ENCODE peak calls at places on chromosome 12, in six cellular contexts. One of them, this sample, is unnamed.

GRCh38 chr12:113162102-113163029 is 12.8 kb downstream of the CFAP73 start:
- DNase-seq in cardiac fibroblast: peak; percentile 56
- DNase-seq in RWPE2: no peak
- DNase-seq in AG10803: peak; percentile 20
- DNase-seq in GM23338: peak; percentile 54
- DNase-seq in body of pancreas: peak; percentile 77
- DNase-seq in this sample: no peak

GRCh38 chr12:75592638-75593335 is 81.4 kb upstream of the KRR1 start:
- DNase-seq in cardiac fibroblast: no peak
- DNase-seq in RWPE2: no peak
- DNase-seq in AG10803: no peak
- DNase-seq in GM23338: no peak
- DNase-seq in body of pancreas: peak; percentile 8
- DNase-seq in this sample: no peak

GRCh38 chr12:14256139-14256538 is 109.3 kb upstream of the ATF7IP start:
- DNase-seq in cardiac fibroblast: peak; percentile 77
- DNase-seq in RWPE2: no peak
- DNase-seq in AG10803: peak; percentile 48
- DNase-seq in GM23338: no peak
- DNase-seq in body of pancreas: no peak
- DNase-seq in this sample: no peak

GRCh38 chr12:50353869-50354593 is 42.4 kb downstream of the FAM186A start:
- DNase-seq in cardiac fibroblast: peak; percentile 47
- DNase-seq in RWPE2: no peak
- DNase-seq in AG10803: peak; percentile 8
- DNase-seq in GM23338: no peak
- DNase-seq in body of pancreas: no peak
- DNase-seq in this sample: no peak

GRCh38 chr12:89529738-89530137 is 3.9 kb upstream of the POC1B start:
- DNase-seq in cardiac fibroblast: peak; percentile 76
- DNase-seq in RWPE2: no peak
- DNase-seq in AG10803: peak; percentile 61
- DNase-seq in GM23338: peak; percentile 30
- DNase-seq in body of pancreas: no peak
- DNase-seq in this sample: no peak

GRCh38 chr12:81797100-81797499 is 38.0 kb upstream of the PPFIA2 start:
- DNase-seq in cardiac fibroblast: peak; percentile 39
- DNase-seq in RWPE2: no peak
- DNase-seq in AG10803: no peak
- DNase-seq in GM23338: peak; percentile 71
- DNase-seq in body of pancreas: no peak
- DNase-seq in this sample: no peak

GRCh38 chr12:110750784-110751461 is 8.2 kb upstream of the PPP1CC start:
- DNase-seq in cardiac fibroblast: no peak
- DNase-seq in RWPE2: no peak
- DNase-seq in AG10803: peak; percentile 74
- DNase-seq in GM23338: no peak
- DNase-seq in body of pancreas: no peak
- DNase-seq in this sample: no peak

GRCh38 chr12:12511895-12512674 is 50.6 kb downstream of the DUSP16 start:
- DNase-seq in cardiac fibroblast: no peak
- DNase-seq in RWPE2: no peak
- DNase-seq in AG10803: no peak
- DNase-seq in GM23338: no peak
- DNase-seq in body of pancreas: no peak
- DNase-seq in this sample: no peak

GRCh38 chr12:95663525-95663924 is 112.2 kb upstream of the USP44 start:
- DNase-seq in cardiac fibroblast: peak; percentile 67
- DNase-seq in RWPE2: no peak
- DNase-seq in AG10803: peak; percentile 36
- DNase-seq in GM23338: no peak
- DNase-seq in body of pancreas: no peak
- DNase-seq in this sample: no peak

GRCh38 chr12:113416091-113416754 is 6.0 kb upstream of the SDSL start:
- DNase-seq in cardiac fibroblast: no peak
- DNase-seq in RWPE2: no peak
- DNase-seq in AG10803: no peak
- DNase-seq in GM23338: no peak
- DNase-seq in body of pancreas: no peak
- DNase-seq in this sample: no peak

GRCh38 chr12:104604070-104604994 is 147.6 kb downstream of the CHST11 start:
- DNase-seq in cardiac fibroblast: peak; percentile 96
- DNase-seq in RWPE2: peak; percentile 88
- DNase-seq in AG10803: peak; percentile 95
- DNase-seq in GM23338: peak; percentile 16
- DNase-seq in body of pancreas: peak; percentile 51
- DNase-seq in this sample: peak; percentile 87

GRCh38 chr12:129887047-129887568 is 16.7 kb downstream of the TMEM132D start:
- DNase-seq in cardiac fibroblast: no peak
- DNase-seq in RWPE2: no peak
- DNase-seq in AG10803: peak; percentile 3
- DNase-seq in GM23338: no peak
- DNase-seq in body of pancreas: no peak
- DNase-seq in this sample: no peak

GRCh38 chr12:92272301-92272964 is 126.8 kb upstream of the BTG1 start:
- DNase-seq in cardiac fibroblast: no peak
- DNase-seq in RWPE2: peak; percentile 60
- DNase-seq in AG10803: no peak
- DNase-seq in GM23338: peak; percentile 36
- DNase-seq in body of pancreas: no peak
- DNase-seq in this sample: no peak

GRCh38 chr12:65294863-65295262 is 16.4 kb downstream of the MSRB3 start:
- DNase-seq in cardiac fibroblast: no peak
- DNase-seq in RWPE2: no peak
- DNase-seq in AG10803: no peak
- DNase-seq in GM23338: no peak
- DNase-seq in body of pancreas: no peak
- DNase-seq in this sample: no peak

GRCh38 chr12:95788637-95789036 is 1.9 kb downstream of the NTN4 start:
- DNase-seq in cardiac fibroblast: peak; percentile 55
- DNase-seq in RWPE2: no peak
- DNase-seq in AG10803: peak; percentile 65
- DNase-seq in GM23338: no peak
- DNase-seq in body of pancreas: no peak
- DNase-seq in this sample: no peak

GRCh38 chr12:73677520-73678291 is 859.9 kb upstream of the ATXN7L3B start:
- DNase-seq in cardiac fibroblast: no peak
- DNase-seq in RWPE2: no peak
- DNase-seq in AG10803: no peak
- DNase-seq in GM23338: peak; percentile 25
- DNase-seq in body of pancreas: no peak
- DNase-seq in this sample: no peak

GRCh38 chr12:53867216-53868012 is 71.2 kb upstream of the HOXC13 start:
- DNase-seq in cardiac fibroblast: no peak
- DNase-seq in RWPE2: no peak
- DNase-seq in AG10803: peak; percentile 12
- DNase-seq in GM23338: peak; percentile 76
- DNase-seq in body of pancreas: no peak
- DNase-seq in this sample: no peak

GRCh38 chr12:56040963-56041578 is 647 bp upstream of the RPS26 start:
- DNase-seq in cardiac fibroblast: no peak
- DNase-seq in RWPE2: no peak
- DNase-seq in AG10803: no peak
- DNase-seq in GM23338: peak; percentile 64
- DNase-seq in body of pancreas: no peak
- DNase-seq in this sample: no peak

GRCh38 chr12:75209782-75210138 is at the start of gene KCNC2:
- DNase-seq in cardiac fibroblast: no peak
- DNase-seq in RWPE2: no peak
- DNase-seq in AG10803: no peak
- DNase-seq in GM23338: no peak
- DNase-seq in body of pancreas: no peak
- DNase-seq in this sample: no peak

GRCh38 chr12:18747960-18748359 is 10.0 kb downstream of the CAPZA3 start:
- DNase-seq in cardiac fibroblast: peak; percentile 91
- DNase-seq in RWPE2: no peak
- DNase-seq in AG10803: peak; percentile 99
- DNase-seq in GM23338: peak; percentile 35
- DNase-seq in body of pancreas: no peak
- DNase-seq in this sample: no peak

GRCh38 chr12:95674631-95675030 is 115.9 kb downstream of the NTN4 start:
- DNase-seq in cardiac fibroblast: peak; percentile 61
- DNase-seq in RWPE2: no peak
- DNase-seq in AG10803: peak; percentile 8
- DNase-seq in GM23338: no peak
- DNase-seq in body of pancreas: peak; percentile 44
- DNase-seq in this sample: no peak

GRCh38 chr12:112891093-112892024 is 15.4 kb upstream of the OAS1 start:
- DNase-seq in cardiac fibroblast: peak; percentile 43
- DNase-seq in RWPE2: no peak
- DNase-seq in AG10803: no peak
- DNase-seq in GM23338: no peak
- DNase-seq in body of pancreas: peak; percentile 15
- DNase-seq in this sample: peak; percentile 64

DNA sequence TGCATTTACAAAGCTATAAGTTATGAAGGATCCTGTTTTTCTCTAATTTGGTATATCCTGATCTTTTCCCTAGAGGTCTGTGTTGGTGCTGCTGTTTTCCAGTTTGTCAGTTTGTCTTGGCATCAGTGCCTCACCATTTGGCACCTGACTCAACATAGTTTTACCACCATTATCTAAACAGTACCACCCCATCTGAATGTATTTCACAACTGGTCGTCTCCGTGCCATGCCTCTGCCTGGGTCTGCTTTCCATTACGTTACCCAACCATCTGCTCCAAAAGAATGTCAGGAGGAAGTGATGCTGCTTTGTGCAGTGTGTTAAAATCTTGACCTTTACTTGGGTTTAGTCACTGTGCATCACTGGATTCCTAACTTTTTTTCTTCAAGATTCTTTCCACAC is 129.3 kb upstream of the RASSF8 start:
- DNase-seq in cardiac fibroblast: peak; percentile 99
- DNase-seq in RWPE2: no peak
- DNase-seq in AG10803: peak; percentile 99
- DNase-seq in GM23338: no peak
- DNase-seq in body of pancreas: no peak
- DNase-seq in this sample: peak; percentile 87
- TF ChIP-seq CTCF in cardiac fibroblast: peak; percentile 19
- TF ChIP-seq CTCF in RWPE2: no peak
- TF ChIP-seq CTCF in AG10803: peak; percentile 39
- TF ChIP-seq CTCF in GM23338: no peak
- TF ChIP-seq CTCF in body of pancreas: no peak
- TF ChIP-seq CTCF in this sample: no peak

GRCh38 chr12:124514996-124515932 is 52.1 kb downstream of the NCOR2 start:
- DNase-seq in cardiac fibroblast: no peak
- DNase-seq in RWPE2: no peak
- DNase-seq in AG10803: no peak
- DNase-seq in GM23338: no peak
- DNase-seq in body of pancreas: no peak
- DNase-seq in this sample: no peak

GRCh38 chr12:124518051-124518932 is 49.1 kb downstream of the NCOR2 start:
- DNase-seq in cardiac fibroblast: peak; percentile 100
- DNase-seq in RWPE2: peak; percentile 95
- DNase-seq in AG10803: peak; percentile 100
- DNase-seq in GM23338: no peak
- DNase-seq in body of pancreas: peak; percentile 100
- DNase-seq in this sample: peak; percentile 99

GRCh38 chr12:124515981-124516380 is 51.4 kb downstream of the NCOR2 start:
- DNase-seq in cardiac fibroblast: no peak
- DNase-seq in RWPE2: no peak
- DNase-seq in AG10803: no peak
- DNase-seq in GM23338: no peak
- DNase-seq in body of pancreas: peak; percentile 51
- DNase-seq in this sample: no peak

GRCh38 chr12:124516850-124517249 is 50.6 kb downstream of the NCOR2 start:
- DNase-seq in cardiac fibroblast: no peak
- DNase-seq in RWPE2: no peak
- DNase-seq in AG10803: no peak
- DNase-seq in GM23338: no peak
- DNase-seq in body of pancreas: no peak
- DNase-seq in this sample: no peak

GRCh38 chr12:124517260-124518050 is 50.0 kb downstream of the NCOR2 start:
- DNase-seq in cardiac fibroblast: peak; percentile 74
- DNase-seq in RWPE2: peak; percentile 90
- DNase-seq in AG10803: peak; percentile 60
- DNase-seq in GM23338: no peak
- DNase-seq in body of pancreas: peak; percentile 93
- DNase-seq in this sample: peak; percentile 89
- H3K4me3 ChIP-seq in cardiac fibroblast: peak overlapping the region; percentile 47
- H3K4me3 ChIP-seq in RWPE2: peak overlapping the region; percentile 39
- H3K4me3 ChIP-seq in AG10803: peak overlapping the region; percentile 70
- H3K4me3 ChIP-seq in GM23338: no peak overlapping the region
- H3K4me3 ChIP-seq in body of pancreas: no peak overlapping the region
- H3K4me3 ChIP-seq in this sample: peak overlapping the region; percentile 74

DNA sequence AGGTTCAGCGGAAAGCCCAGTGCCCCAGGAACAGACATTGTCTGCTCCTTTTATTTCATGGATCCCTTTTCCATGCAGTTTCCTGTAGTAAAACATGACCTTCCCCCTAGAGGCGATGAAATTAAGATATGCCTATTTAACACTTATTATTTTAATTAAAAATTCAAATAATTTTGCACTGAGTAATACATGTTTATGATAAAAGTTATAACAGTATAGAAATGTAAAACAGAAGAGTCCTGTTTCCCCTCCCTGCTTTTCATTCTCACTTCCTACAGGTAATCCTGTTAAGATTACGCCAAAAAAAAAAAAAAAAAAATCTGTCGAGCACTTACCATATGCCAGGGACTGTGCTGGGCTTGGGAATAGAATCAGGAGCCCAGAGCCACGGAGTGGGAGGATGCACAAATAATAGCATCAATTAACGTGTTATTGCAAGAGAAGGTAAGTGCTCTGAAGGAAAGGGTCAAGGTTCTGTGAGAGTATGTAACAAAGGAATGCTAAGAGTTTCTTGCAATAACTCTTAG is 830 bp upstream of the LPCAT3 start:
- DNase-seq in cardiac fibroblast: no peak
- DNase-seq in RWPE2: no peak
- DNase-seq in AG10803: no peak
- DNase-seq in GM23338: peak; percentile 23
- DNase-seq in body of pancreas: no peak
- DNase-seq in this sample: no peak
- TF ChIP-seq CTCF in cardiac fibroblast: no peak
- TF ChIP-seq CTCF in RWPE2: peak; percentile 79
- TF ChIP-seq CTCF in AG10803: no peak
- TF ChIP-seq CTCF in GM23338: no peak
- TF ChIP-seq CTCF in body of pancreas: no peak
- TF ChIP-seq CTCF in this sample: no peak

GRCh38 chr12:57485695-57486094 is 2.2 kb upstream of the MARS1 start:
- DNase-seq in cardiac fibroblast: no peak
- DNase-seq in RWPE2: no peak
- DNase-seq in AG10803: no peak
- DNase-seq in GM23338: no peak
- DNase-seq in body of pancreas: no peak
- DNase-seq in this sample: no peak

GRCh38 chr12:57488397-57489156 is 709 bp downstream of the MARS1 start:
- DNase-seq in cardiac fibroblast: no peak
- DNase-seq in RWPE2: no peak
- DNase-seq in AG10803: no peak
- DNase-seq in GM23338: peak; percentile 30
- DNase-seq in body of pancreas: no peak
- DNase-seq in this sample: no peak

GRCh38 chr12:57487597-57488396 is at the start of gene MARS1:
- DNase-seq in cardiac fibroblast: peak; percentile 96
- DNase-seq in RWPE2: peak; percentile 92
- DNase-seq in AG10803: peak; percentile 96
- DNase-seq in GM23338: peak; percentile 99
- DNase-seq in body of pancreas: peak; percentile 98
- DNase-seq in this sample: peak; percentile 94

GRCh38 chr12:57489157-57489641 is 1.3 kb downstream of the MARS1 start:
- DNase-seq in cardiac fibroblast: no peak
- DNase-seq in RWPE2: no peak
- DNase-seq in AG10803: peak; percentile 26
- DNase-seq in GM23338: no peak
- DNase-seq in body of pancreas: no peak
- DNase-seq in this sample: no peak

GRCh38 chr12:57487055-57487596 is 742 bp upstream of the MARS1 start:
- DNase-seq in cardiac fibroblast: no peak
- DNase-seq in RWPE2: no peak
- DNase-seq in AG10803: no peak
- DNase-seq in GM23338: peak; percentile 37
- DNase-seq in body of pancreas: no peak
- DNase-seq in this sample: no peak
- H3K4me3 ChIP-seq in cardiac fibroblast: no peak overlapping the region
- H3K4me3 ChIP-seq in RWPE2: peak overlapping the region; percentile 87
- H3K4me3 ChIP-seq in AG10803: no peak overlapping the region
- H3K4me3 ChIP-seq in GM23338: no peak overlapping the region
- H3K4me3 ChIP-seq in body of pancreas: no peak overlapping the region
- H3K4me3 ChIP-seq in this sample: peak overlapping the region; percentile 100

This sample was measured in coronary artery.